ENCODE peak calls at places on chromosomes 16 and 17, in four cellular contexts. A is foreskin keratinocyte, L is mesothelial cell of epicardium, Y is dorsolateral prefrontal cortex. T is an unnamed sample.

GRCh38 chr17:77281904-77282367 is 141.2 kb downstream of the SEC14L1 start:
- DNase-seq in L (no peak), Y (no peak), A (peak), T (no peak)

GRCh38 chr17:21129023-21129681 is 2.4 kb downstream of the DHRS7B start:
- DNase-seq in L (no peak), Y (no peak), A (peak), T (no peak)

GRCh38 chr16:80894091-80894490 is 89.7 kb upstream of the CDYL2 start:
- DNase-seq in A (no peak), L (no peak), Y (no peak), T (no peak)

GRCh38 chr16:49051626-49052025 is 230.0 kb downstream of the CBLN1 start:
- DNase-seq in A (no peak), Y (no peak), L (no peak), T (no peak)

GRCh38 chr17:69870091-69870530 is 204.9 kb upstream of the KCNJ16 start:
- DNase-seq in Y (no peak), A (peak), L (no peak), T (no peak)

GRCh38 chr16:85708338-85708737 is 19.6 kb upstream of the GINS2 start:
- DNase-seq in Y (no peak), A (no peak), L (no peak), T (no peak)

GRCh38 chr17:1577186-1577585 is 14.6 kb upstream of the PITPNA start:
- DNase-seq in L (no peak), Y (peak), A (peak), T (no peak)

GRCh38 chr17:55620023-55620422 is 102.6 kb downstream of the TMEM100 start:
- DNase-seq in A (no peak), L (no peak), Y (no peak), T (no peak)

GRCh38 chr16:57422026-57422944 is 17.7 kb downstream of the CCL17 start:
- DNase-seq in A (peak), L (no peak), Y (no peak), T (peak)

GRCh38 chr16:77594057-77594456 is 128.3 kb upstream of the NUDT7 start:
- DNase-seq in L (no peak), A (no peak), Y (no peak), T (no peak)

GRCh38 chr16:89873109-89873821 is at the start of gene TCF25:
- DNase-seq in L (peak), Y (peak), A (peak), T (peak)

GRCh38 chr17:81071761-81072741 is 37.1 kb downstream of the BAIAP2 start:
- DNase-seq in Y (no peak), A (peak), L (no peak), T (no peak)

GRCh38 chr16:4358831-4359561 is 7.9 kb upstream of the PAM16 start:
- DNase-seq in A (no peak), L (peak), Y (peak), T (peak)

GRCh38 chr16:46830902-46831647 is at the start of gene C16orf87:
- DNase-seq in Y (peak), A (peak), L (peak), T (peak)

GRCh38 chr17:43615330-43615729 is 46.4 kb downstream of the MEOX1 start:
- DNase-seq in A (peak), Y (no peak), L (no peak), T (no peak)

GRCh38 chr16:11689031-11689840 is 21.0 kb downstream of the SNN start:
- DNase-seq in Y (no peak), A (no peak), L (no peak), T (no peak)

GRCh38 chr17:73742915-73743314 is 98.7 kb upstream of the SDK2 start:
- DNase-seq in L (no peak), A (no peak), Y (no peak), T (no peak)

GRCh38 chr16:50244504-50245416 is 21.6 kb upstream of the ADCY7 start:
- DNase-seq in A (peak), L (no peak), Y (no peak), T (peak)

GRCh38 chr17:32518856-32519768 is 32.3 kb downstream of the CDK5R1 start:
- DNase-seq in L (peak), Y (no peak), A (peak), T (peak)

GRCh38 chr16:84507011-84507982 is 2.8 kb upstream of the MEAK7 start:
- DNase-seq in A (no peak), L (no peak), Y (peak), T (no peak)

GRCh38 chr17:70168044-70168978 is 1.0 kb upstream of the KCNJ2 start:
- DNase-seq in A (peak), Y (peak), L (peak), T (peak)

GRCh38 chr17:752002-752619 is at the start of gene GEMIN4:
- DNase-seq in Y (peak), A (peak), L (peak), T (peak)

GRCh38 chr17:66343531-66344078 is 41.2 kb downstream of the PRKCA start:
- DNase-seq in Y (no peak), A (no peak), L (no peak), T (no peak)

GRCh38 chr17:78252701-78253635 is 21.5 kb downstream of the TMEM235 start:
- DNase-seq in A (no peak), Y (no peak), L (no peak), T (no peak)

GRCh38 chr16:57284206-57284951 is at the start of gene PLLP:
- DNase-seq in L (no peak), A (peak), Y (no peak), T (peak)

GRCh38 chr16:4517812-4518211 is 20.8 kb downstream of the CDIP1 start:
- DNase-seq in A (no peak), L (no peak), Y (no peak), T (peak)

GRCh38 chr17:37056622-37057021 is 107.9 kb downstream of the AATF start:
- DNase-seq in A (no peak), Y (no peak), L (no peak), T (no peak)

GRCh38 chr17:17685775-17686291 is 4.6 kb downstream of the RAI1 start:
- DNase-seq in A (peak), L (no peak), Y (no peak), T (no peak)

GRCh38 chr17:79830303-79830702 is 8.9 kb downstream of the CBX4 start:
- DNase-seq in A (no peak), Y (no peak), L (no peak), T (no peak)

GRCh38 chr16:73031155-73031866 is 16.6 kb downstream of the ZFHX3 start:
- DNase-seq in A (no peak), L (no peak), Y (no peak), T (no peak)

GRCh38 chr16:53123753-53124152 is 69.0 kb downstream of the CHD9 start:
- DNase-seq in L (no peak), Y (no peak), A (no peak), T (no peak)
- TF ChIP-seq CTCF in L (no peak), Y (no peak), A (no peak), T (no peak)

GRCh38 chr17:45306623-45307022 is 10.2 kb downstream of the MAP3K14 start:
- DNase-seq in L (no peak), Y (no peak), A (no peak), T (no peak)
- TF ChIP-seq CTCF in L (no peak), Y (no peak), A (peak), T (no peak)

GRCh38 chr17:41988418-41988817 is 21.8 kb downstream of the CNP start:
- DNase-seq in Y (no peak), A (no peak), L (no peak), T (no peak)

GRCh38 chr17:41987642-41988041 is 21.0 kb downstream of the CNP start:
- DNase-seq in A (no peak), L (no peak), Y (peak), T (no peak)

GRCh38 chr17:41996855-41997164 is 20.4 kb downstream of the DNAJC7 start:
- DNase-seq in Y (no peak), L (no peak), A (no peak), T (no peak)

GRCh38 chr17:41989702-41990419 is 23.3 kb downstream of the CNP start:
- DNase-seq in L (no peak), Y (no peak), A (no peak), T (no peak)

GRCh38 chr17:41992576-41992975 is 24.7 kb downstream of the DNAJC7 start:
- DNase-seq in L (no peak), Y (peak), A (no peak), T (no peak)
- TF ChIP-seq CTCF in L (no peak), Y (no peak), A (no peak), T (no peak)

DNA sequence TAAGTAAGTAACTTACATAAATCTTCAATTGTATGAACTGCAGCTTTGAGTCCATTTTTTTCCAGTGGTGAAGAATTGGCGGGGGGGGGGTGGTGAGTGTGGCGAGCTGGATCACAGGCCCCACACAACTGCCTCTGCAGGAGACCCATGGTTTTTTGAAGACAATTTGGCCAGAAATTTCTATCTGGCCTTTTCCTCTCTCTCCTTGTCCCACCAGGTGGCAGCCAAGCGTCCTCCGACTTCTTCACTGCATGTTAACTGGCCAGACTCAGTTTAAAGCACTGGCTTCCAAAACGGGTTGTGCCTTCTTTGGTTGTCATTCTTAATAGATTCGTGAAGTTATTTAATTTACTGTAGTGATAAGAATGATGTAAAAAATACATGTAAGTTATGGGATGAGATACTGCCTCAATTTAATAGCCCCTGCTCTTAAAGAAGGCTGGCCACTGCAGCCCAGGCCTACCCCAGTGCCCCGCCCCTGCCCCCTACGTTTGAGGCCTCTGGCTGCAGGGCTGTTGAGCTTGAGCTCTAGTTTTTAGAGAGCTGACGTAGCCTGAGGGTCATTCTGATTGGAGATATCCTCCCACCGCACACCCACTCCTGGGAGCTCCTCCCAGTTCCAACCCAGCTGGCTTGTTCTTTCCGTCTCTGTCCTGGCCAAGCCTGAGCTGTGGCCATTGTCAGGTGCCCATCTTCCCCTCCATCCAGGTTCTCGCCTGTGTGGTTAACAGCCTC is 36.4 kb downstream of the AKAP1 start:
- DNase-seq in L (no peak), A (no peak), Y (no peak), T (peak)
- TF ChIP-seq CTCF in L (peak), A (peak), Y (peak), T (peak)

GRCh38 chr17:50206604-50207293 is 5.3 kb upstream of the COL1A1 start:
- DNase-seq in A (no peak), Y (no peak), L (no peak), T (peak)
- TF ChIP-seq CTCF in A (no peak), Y (no peak), L (no peak), T (no peak)

GRCh38 chr17:82372591-82373452 is 1.3 kb downstream of the UTS2R start:
- DNase-seq in A (no peak), L (no peak), Y (no peak), T (peak)
- TF ChIP-seq CTCF in A (no peak), L (no peak), Y (no peak), T (no peak)

GRCh38 chr17:38589462-38590114 is 16.2 kb downstream of the SRCIN1 start:
- DNase-seq in A (no peak), L (no peak), Y (no peak), T (no peak)

GRCh38 chr17:38587193-38587592 is 18.6 kb downstream of the SRCIN1 start:
- DNase-seq in Y (no peak), L (no peak), A (no peak), T (no peak)

GRCh38 chr17:38586788-38587187 is 19.0 kb downstream of the SRCIN1 start:
- DNase-seq in Y (no peak), A (no peak), L (no peak), T (no peak)

GRCh38 chr17:38587956-38588771 is 17.6 kb downstream of the SRCIN1 start:
- DNase-seq in A (no peak), Y (no peak), L (no peak), T (no peak)

GRCh38 chr17:38588775-38589174 is 17.0 kb downstream of the SRCIN1 start:
- DNase-seq in A (no peak), Y (no peak), L (no peak), T (no peak)
- TF ChIP-seq CTCF in A (no peak), Y (no peak), L (no peak), T (no peak)

DNA sequence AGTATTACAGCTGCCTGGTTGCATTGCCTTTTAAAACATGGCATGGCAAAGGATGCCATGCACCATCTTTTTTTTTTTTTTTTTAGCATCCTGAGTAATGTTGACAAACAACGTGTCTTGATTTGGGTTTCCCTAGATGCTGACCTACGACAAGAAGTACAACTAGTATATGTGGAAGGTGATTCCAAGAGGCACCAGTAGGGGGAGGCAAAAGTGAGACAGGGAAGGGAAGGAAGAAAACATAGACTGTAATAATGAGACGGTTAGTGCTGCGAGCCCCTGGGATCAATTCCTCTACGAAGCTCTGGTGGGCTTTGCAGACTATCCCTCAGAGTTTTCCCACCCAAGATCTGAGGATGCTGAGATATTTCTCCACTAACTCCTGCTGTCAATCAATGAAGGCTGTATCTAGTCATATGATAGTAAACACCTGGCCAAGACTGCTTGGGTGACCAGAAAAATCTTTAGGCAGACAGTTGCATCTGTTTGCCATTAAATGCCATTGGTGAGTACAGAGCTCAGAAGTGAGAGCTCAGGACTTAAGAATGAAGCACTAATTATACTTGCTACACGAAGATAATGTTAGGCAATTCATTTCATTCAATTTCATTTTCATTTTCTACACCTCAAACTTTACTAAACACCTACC is 458.6 kb upstream of the GOT2 start:
- DNase-seq in A (no peak), L (no peak), Y (no peak), T (peak)
- TF ChIP-seq CTCF in A (no peak), L (peak), Y (no peak), T (peak)